ENCODE peak calls at places on chromosomes 2 and 18, in four cellular contexts. M, F, D and B are unnamed samples.

GRCh38 chr2:2901384-2902345 is 476.0 kb downstream of the EIPR1 start:
- DNase-seq in M (no peak), F (no peak), D (no peak), B (no peak)

GRCh38 chr18:64244571-64244970 is 95.7 kb upstream of the LINC00305 start:
- DNase-seq in M (peak; percentile 21), F (no peak), D (no peak), B (peak; percentile 69)

GRCh38 chr2:236574000-236574399 is 4.4 kb downstream of the ACKR3 start:
- DNase-seq in M (peak; percentile 18), F (no peak), D (no peak), B (no peak)

GRCh38 chr2:111930875-111931274 is 32.5 kb downstream of the MERTK start:
- DNase-seq in M (peak; percentile 63), F (peak; percentile 65), D (no peak), B (no peak)

GRCh38 chr2:196987654-196988364 is 61.3 kb upstream of the PGAP1 start:
- DNase-seq in M (peak; percentile 98), F (peak; percentile 98), D (peak; percentile 57), B (no peak)

GRCh38 chr18:46734981-46735380 is 21.9 kb downstream of the ST8SIA5 start:
- DNase-seq in M (no peak), F (no peak), D (no peak), B (no peak)

GRCh38 chr2:57448816-57449215 is 597.8 kb upstream of the VRK2 start:
- DNase-seq in M (no peak), F (no peak), D (no peak), B (no peak)

GRCh38 chr18:42765225-42765624 is 350.3 kb downstream of the RIT2 start:
- DNase-seq in M (no peak), F (no peak), D (no peak), B (no peak)

GRCh38 chr2:36485521-36485920 is 112.4 kb downstream of the FEZ2 start:
- DNase-seq in M (peak; percentile 92), F (peak; percentile 94), D (no peak), B (no peak)

GRCh38 chr2:64797881-64798590 is 144.3 kb upstream of the SERTAD2 start:
- DNase-seq in M (peak; percentile 77), F (peak; percentile 75), D (no peak), B (no peak)

GRCh38 chr2:145411493-145411892 is 891.6 kb upstream of the ZEB2 start:
- DNase-seq in M (no peak), F (no peak), D (no peak), B (no peak)

GRCh38 chr2:240440704-240441320 is 5.3 kb downstream of the GPC1 start:
- DNase-seq in M (no peak), F (no peak), D (no peak), B (peak; percentile 51)

GRCh38 chr2:71684226-71685072 is 231.1 kb downstream of the DYSF start:
- DNase-seq in M (no peak), F (no peak), D (no peak), B (no peak)

GRCh38 chr2:168530980-168531379 is 74.9 kb downstream of the CERS6 start:
- DNase-seq in M (no peak), F (peak; percentile 50), D (no peak), B (no peak)

GRCh38 chr2:26691140-26691539 is 1.4 kb upstream of the KCNK3 start:
- DNase-seq in M (no peak), F (no peak), D (no peak), B (no peak)

GRCh38 chr2:1675633-1676032 is 68.7 kb downstream of the PXDN start:
- DNase-seq in M (peak; percentile 22), F (peak; percentile 99), D (peak; percentile 88), B (no peak)

GRCh38 chr2:119553687-119554344 is 9.6 kb downstream of the CFAP221 start:
- DNase-seq in M (no peak), F (no peak), D (no peak), B (no peak)

DNA sequence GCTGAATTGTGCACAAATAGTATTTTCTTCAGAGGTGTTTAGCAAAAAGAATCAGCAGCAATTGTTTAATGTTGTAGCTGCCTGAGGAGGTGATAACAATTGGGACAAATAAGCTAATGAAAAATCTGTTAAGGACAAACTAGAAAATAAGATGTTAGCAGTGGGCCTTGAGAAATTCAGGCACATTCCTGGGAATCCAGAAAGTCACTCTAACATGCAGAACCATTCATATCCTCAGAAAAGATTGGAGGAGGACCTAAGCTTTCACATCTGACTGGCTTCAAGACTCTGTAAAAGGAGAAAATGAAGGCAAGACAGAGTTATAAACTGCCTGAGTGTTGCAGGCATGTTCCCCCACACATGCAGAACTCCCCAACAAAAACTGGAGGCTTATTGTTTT is 353.5 kb upstream of the RGPD4 start:
- DNase-seq in M (no peak), F (no peak), D (no peak), B (no peak)
- TF ChIP-seq POLR2A in M (no peak), F (no peak), D (no peak), B (no peak)

GRCh38 chr2:39484620-39485495 is 47.8 kb upstream of the MAP4K3 start:
- DNase-seq in M (no peak), F (no peak), D (no peak), B (no peak)
- H3K4me1 ChIP-seq in M (peaks cover 58% of the 10 kb centered on the region), F (peaks cover 8% of the 10 kb centered on the region), D (no peaks in the 10 kb centered on the region), B (no peaks in the 10 kb centered on the region)

GRCh38 chr2:203327918-203328734 is at the start of gene ABI2:
- DNase-seq in M (peak; percentile 81), F (peak; percentile 69), D (peak; percentile 76), B (peak; percentile 86)
- H3K27me3 ChIP-seq in M (no peaks in the 10 kb centered on the region), F (no peaks in the 10 kb centered on the region), D (no peaks in the 10 kb centered on the region), B (no peaks in the 10 kb centered on the region)

DNA sequence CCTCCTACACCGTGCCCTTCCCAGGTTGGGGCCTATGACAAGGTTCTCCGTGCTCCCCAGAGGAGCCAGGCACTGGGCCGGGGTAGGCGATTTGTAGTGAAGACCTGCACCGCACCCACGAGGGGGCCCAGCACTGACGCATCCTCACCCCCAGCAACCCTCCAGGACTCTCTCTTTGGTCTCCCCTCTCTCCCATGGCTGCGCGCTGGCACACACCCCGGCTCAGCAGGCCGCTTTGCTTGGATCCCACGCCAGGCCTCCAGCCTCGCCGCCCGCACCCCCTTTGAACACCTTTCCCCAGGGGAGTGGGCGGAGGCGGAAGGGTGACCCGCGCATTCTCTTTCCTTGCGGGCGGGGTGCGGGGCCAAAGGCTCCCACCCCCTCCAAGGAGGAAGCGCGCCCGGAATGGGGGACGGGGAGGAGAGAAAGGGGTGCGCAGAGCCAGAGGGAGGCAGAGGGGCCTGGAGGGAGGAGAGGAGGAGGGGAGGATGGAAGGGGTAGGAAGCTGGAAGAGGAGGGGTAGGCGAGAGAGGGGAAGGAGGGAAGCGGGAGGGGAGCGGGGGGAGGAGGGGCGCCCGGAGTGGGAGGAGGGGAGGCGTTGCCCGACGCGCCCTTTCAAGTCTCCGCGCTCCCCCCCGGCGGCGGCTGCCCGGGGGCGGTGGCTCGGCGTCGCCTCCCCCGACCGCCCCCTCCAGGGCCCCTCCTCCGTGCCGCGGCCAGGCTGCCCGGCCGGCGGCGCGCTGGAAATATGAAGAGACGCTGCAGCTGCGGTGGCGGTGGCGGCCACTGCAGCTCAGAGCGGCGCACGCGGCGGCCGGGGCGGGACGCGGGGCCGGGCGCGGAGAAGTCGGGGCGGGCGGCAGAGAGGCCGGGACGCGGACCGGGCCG is at the start of gene APCDD1:
- DNase-seq in M (no peak), F (no peak), D (peak; percentile 86), B (no peak)
- TF ChIP-seq POLR2A in M (no peak), F (no peak), D (peak; percentile 82), B (no peak)

GRCh38 chr2:127644661-127645394 is 1.1 kb upstream of the GPR17 start:
- DNase-seq in M (no peak), F (no peak), D (no peak), B (no peak)

GRCh38 chr2:127642706-127643697 is 3.0 kb upstream of the GPR17 start:
- DNase-seq in M (no peak), F (no peak), D (no peak), B (no peak)

GRCh38 chr2:127641846-127642510 is 4.0 kb upstream of the GPR17 start:
- DNase-seq in M (no peak), F (no peak), D (no peak), B (no peak)

GRCh38 chr2:127645395-127646291 is at the start of gene GPR17:
- DNase-seq in M (no peak), F (no peak), D (no peak), B (no peak)

DNA sequence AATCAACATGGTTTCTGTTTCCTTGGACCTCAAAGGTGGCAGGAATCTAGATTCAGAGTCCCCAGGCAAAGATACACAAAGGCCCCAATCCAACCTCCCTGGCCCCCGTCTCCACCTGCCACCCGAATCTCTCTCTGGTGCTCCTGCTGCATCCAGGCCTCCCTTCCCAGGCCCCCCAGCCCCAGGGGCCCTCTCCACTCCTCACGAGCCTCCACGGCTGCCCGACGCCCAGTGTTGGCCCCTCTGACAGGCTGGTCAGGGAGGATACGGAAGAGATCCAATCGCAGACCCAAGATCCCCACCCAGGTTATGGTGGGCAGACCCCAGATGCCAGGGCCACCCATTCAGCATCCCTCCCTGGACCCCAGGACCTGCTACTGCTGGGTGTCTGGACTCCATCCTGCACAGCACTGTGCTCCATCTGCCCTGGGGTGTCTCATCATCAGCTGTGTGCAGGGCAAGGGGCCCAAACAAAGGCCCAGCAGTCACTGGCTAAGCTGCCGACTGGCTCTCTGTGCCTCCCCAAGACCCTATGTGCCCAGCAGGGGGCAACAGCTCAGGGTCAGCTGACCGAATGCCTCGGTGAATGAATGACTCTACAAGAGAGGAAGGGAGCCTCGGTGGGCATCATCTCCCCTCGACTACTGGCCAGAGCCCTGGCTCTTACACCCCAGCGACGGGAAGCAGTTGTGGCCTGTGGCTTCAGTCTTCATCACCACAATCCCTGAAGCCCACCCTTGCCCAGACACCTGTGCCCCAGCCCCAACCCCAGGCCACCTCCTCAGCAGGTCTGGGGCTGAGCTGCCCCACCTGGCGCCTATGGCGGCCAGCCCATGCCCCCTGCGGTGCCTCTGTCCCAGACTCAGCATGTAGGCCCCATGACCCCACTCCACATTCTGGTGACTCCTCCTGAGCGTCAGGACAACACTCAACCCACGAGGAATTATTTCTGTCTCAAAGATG is 2.0 kb upstream of the GPR17 start:
- DNase-seq in M (no peak), F (no peak), D (no peak), B (no peak)
- H3K4me1 ChIP-seq in M (peaks cover 38% of the 10 kb centered on the region), F (peaks cover 5% of the 10 kb centered on the region), D (no peaks in the 10 kb centered on the region), B (peaks cover 12% of the 10 kb centered on the region)

GRCh38 chr2:176072292-176072669 is 11.5 kb downstream of the EVX2 start:
- DNase-seq in M (no peak), F (no peak), D (no peak), B (no peak)
- H3K27me3 ChIP-seq in M (peaks cover 92% of the 10 kb centered on the region), F (peaks cover 93% of the 10 kb centered on the region), D (peaks cover 31% of the 10 kb centered on the region), B (peaks cover 23% of the 10 kb centered on the region)